ENCODE peak calls at places on chromosomes 4 and X, in eight cellular contexts. R is cardiac fibroblast, F is epithelial cell of esophagus, A is thyroid gland, Y is H9, J is colonic mucosa, W is brain microvascular endothelial cell, C is IMR-90. I is an unnamed sample.

GRCh38 chr4:2046031-2046961 is 12.8 kb upstream of the NAT8L start:
- DNase-seq in R (no peak), F (no peak), A (no peak), Y (peak), J (no peak), W (no peak), C (no peak), I (no peak)

GRCh38 chrX:46601283-46601682 is 27.7 kb downstream of the CHST7 start:
- DNase-seq in R (peak), F (no peak), A (no peak), Y (no peak), J (no peak), W (peak), C (peak), I (no peak)

GRCh38 chr4:47315346-47315745 is 148.2 kb downstream of the COMMD8 start:
- DNase-seq in R (peak), F (peak), A (no peak), Y (no peak), J (no peak), W (peak), C (peak), I (no peak)

GRCh38 chrX:134186362-134187121 is 50.4 kb upstream of the CCDC160 start:
- DNase-seq in R (no peak), F (peak), A (peak), Y (no peak), J (no peak), W (no peak), C (no peak), I (no peak)

GRCh38 chrX:2692221-2693122 is 1.4 kb downstream of the CD99 start:
- DNase-seq in R (peak), F (peak), A (no peak), Y (no peak), J (peak), W (no peak), C (peak), I (no peak)

GRCh38 chr4:54165438-54165837 is 63.7 kb upstream of the PDGFRA start:
- DNase-seq in R (peak), F (peak), A (no peak), Y (no peak), J (no peak), W (peak), C (peak), I (no peak)

GRCh38 chr4:997375-998071 is 4.3 kb upstream of the SLC26A1 start:
- DNase-seq in R (no peak), F (no peak), A (no peak), Y (no peak), J (no peak), W (no peak), C (no peak), I (peak)

GRCh38 chr4:129583868-129584267 is 487.9 kb downstream of the C4orf33 start:
- DNase-seq in R (peak), F (peak), A (no peak), Y (no peak), J (no peak), W (no peak), C (no peak), I (no peak)

GRCh38 chr4:6905501-6905900 is 4.1 kb upstream of the TBC1D14 start:
- DNase-seq in R (no peak), F (no peak), A (peak), Y (no peak), J (no peak), W (no peak), C (no peak), I (no peak)

DNA sequence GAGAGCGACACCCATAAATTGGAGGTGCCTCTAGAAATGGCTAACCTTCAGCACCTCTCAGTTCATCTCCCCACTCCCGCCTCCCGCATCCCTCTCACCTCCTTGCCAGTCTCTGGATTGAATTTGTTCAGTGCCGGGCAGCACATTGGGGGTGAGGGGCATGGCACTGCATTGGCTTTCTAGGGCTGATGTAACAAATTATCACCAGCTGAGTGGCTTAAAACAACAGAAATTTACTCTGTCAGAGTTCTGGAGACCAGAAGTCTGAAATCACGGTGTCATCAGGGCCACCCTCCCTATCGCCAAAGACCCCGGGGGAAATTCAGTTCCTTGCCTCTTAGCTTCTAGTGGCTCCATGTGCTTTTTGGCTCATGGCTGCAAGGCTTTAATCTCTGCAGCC is 105.1 kb upstream of the RBPJ start:
- DNase-seq in R (no peak), F (no peak), A (no peak), Y (no peak), J (no peak), W (no peak), C (no peak), I (no peak)
- TF ChIP-seq CTCF in R (no peak), F (no peak), A (no peak), Y (no peak), J (no peak), W (no peak), C (no peak), I (no peak)

DNA sequence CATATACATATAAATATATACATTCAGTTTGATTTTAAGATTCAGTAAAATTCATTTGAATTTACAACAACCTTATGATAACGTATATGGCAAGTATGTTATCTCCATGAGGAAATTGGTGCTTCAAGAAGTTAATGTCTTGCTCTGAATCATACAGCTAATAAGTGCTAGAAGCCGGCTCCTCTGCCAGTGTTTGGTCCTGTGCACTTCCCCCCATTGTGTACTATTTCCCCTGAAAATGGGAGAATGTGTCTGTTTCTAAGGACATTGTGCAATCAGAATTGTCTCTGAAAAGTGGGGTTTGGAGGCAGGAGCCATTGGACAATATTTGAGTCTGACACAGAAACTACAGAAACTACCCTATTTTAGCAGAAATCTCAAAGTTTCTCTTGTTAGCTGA is 135.9 kb downstream of the CPE start:
- DNase-seq in R (peak), F (no peak), A (no peak), Y (no peak), J (no peak), W (no peak), C (no peak), I (no peak)
- TF ChIP-seq CTCF in R (no peak), F (no peak), A (no peak), Y (no peak), J (no peak), W (no peak), C (no peak), I (no peak)

GRCh38 chr4:87055340-87055739 is 120.5 kb downstream of the AFF1 start:
- DNase-seq in R (peak), F (no peak), A (no peak), Y (no peak), J (no peak), W (no peak), C (no peak), I (no peak)

GRCh38 chr4:87060957-87061356 is 126.1 kb downstream of the AFF1 start:
- DNase-seq in R (no peak), F (peak), A (peak), Y (no peak), J (no peak), W (peak), C (peak), I (no peak)

GRCh38 chr4:87056884-87057283 is 122.1 kb downstream of the AFF1 start:
- DNase-seq in R (no peak), F (no peak), A (no peak), Y (no peak), J (no peak), W (no peak), C (no peak), I (no peak)

GRCh38 chr4:87057835-87058234 is 123.0 kb downstream of the AFF1 start:
- DNase-seq in R (no peak), F (no peak), A (no peak), Y (no peak), J (no peak), W (no peak), C (peak), I (no peak)

DNA sequence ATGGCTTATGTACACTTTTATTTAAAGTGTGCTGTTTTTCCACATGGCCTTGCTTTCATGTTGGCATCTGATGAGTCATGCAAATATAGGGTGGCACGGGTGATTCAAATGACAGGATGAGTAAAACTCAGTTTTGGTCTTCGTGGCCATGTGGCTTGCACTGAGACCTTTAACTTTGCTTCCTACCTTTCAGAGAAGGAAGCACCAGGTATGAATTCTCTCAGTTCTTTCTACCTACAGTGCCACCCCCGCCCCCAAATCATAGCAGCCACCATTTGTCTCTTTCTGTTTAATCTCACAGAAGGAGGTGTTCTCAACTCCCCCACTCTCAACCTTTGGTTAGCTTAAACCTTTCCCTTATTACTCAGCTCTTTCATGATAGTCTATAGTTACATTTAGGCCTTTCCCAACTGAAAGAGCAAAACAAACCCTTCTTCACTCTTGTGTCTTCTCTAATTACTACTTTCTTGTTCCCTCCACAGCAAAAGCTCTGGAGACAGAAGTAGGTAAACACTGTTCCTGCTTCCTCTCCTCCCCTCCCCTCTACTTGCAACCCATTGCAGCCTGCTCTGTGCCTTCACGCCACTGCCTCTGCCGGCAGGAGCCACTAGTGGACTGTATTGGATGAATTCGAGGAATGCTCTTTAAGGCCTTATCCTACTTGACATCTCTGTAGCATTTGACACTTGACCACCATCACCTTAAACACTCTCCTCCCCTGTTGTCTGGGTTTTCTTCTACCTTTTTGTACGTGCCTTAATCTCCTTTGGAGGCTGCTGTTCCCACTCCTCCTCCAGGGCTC is 123.7 kb downstream of the AFF1 start:
- DNase-seq in R (no peak), F (peak), A (peak), Y (peak), J (no peak), W (no peak), C (no peak), I (no peak)
- TF ChIP-seq CTCF in R (peak), F (no peak), A (peak), Y (peak), J (no peak), W (peak), C (peak), I (no peak)

DNA sequence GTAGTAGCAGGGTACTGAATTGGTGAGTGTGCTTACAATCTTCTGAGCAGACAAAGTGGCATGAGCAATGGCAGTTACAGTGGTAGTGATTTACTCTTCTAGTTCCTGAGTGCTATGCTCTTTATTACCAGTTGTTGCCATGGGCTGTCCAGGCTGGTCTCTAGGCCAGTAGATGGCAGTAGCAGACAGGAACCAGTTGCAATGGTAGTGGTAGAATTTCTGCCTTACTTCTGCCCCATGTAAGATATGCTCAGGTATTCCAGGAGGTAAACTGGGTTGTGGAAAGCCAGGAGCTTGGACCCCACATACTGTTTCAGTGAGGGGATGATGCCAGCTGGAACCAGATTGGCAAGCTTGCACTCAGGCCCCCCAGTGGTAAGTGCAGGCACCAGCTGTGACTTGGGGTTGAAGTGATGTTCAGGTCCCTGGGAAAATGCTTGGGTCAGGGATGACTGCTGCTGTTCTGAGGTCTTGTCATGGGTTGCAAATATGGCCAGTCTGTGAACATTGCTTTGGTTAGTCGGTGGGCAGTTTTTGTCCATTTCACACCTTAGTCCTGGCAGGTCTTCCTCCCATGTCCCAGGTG is 63.0 kb upstream of the ZXDB start:
- DNase-seq in R (peak), F (peak), A (no peak), Y (peak), J (peak), W (no peak), C (peak), I (no peak)
- TF ChIP-seq CTCF in R (peak), F (peak), A (no peak), Y (peak), J (no peak), W (no peak), C (peak), I (no peak)

DNA sequence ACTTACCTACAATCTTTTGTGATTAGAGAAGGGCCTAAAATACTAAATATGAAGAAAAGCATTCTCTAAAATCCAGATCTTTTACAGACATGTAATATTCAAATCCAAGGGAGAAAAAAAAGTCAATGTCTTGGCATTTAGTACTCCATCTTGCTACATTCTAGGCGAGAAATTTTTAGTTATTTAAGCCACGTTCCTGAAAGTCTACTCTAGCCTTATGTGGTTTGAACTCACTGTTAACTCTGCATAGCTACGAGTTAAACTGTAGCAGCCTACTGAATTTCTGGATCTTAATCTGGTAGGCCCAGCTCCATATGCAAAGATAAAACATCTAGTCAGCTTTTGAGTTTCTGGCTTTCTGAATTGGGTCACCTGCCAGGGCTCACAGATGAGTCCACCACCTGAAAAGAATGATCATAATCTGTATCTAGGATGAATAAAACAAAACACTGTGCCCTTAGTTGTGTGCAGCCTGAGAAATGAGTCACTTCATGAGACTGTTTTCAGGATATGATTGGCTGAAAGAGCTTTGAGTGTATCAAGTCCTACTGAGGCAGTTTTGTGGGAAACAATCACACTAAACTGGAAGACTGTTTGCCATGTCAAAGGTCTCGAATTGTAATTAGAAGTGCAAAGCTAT is 3.2 kb upstream of the NEK1 start:
- DNase-seq in R (no peak), F (peak), A (no peak), Y (no peak), J (no peak), W (peak), C (peak), I (no peak)
- TF ChIP-seq CTCF in R (no peak), F (no peak), A (no peak), Y (no peak), J (no peak), W (no peak), C (no peak), I (no peak)

DNA sequence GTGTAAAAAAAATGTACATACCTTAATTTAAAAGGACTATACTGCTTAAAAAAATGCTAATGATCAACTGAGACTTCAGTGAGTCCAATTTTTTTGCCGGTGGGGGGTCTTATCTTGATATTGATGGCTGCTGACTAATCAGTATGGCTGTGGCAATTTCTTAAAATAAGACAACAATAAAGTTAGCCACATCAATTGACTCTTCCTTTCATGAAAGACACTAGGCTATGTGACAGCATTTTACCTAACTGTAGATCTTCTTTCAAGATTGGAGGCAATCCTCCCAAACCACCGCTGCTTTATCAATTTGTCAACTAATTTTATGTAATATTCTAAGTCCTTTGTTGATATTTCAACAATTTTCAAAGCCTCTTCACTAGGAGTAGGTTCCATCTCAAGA is 116.1 kb downstream of the FBXW7 start:
- DNase-seq in R (no peak), F (no peak), A (no peak), Y (no peak), J (no peak), W (no peak), C (no peak), I (no peak)
- TF ChIP-seq CTCF in R (no peak), F (no peak), A (no peak), Y (no peak), J (no peak), W (no peak), C (no peak), I (no peak)

GRCh38 chr4:40281913-40282312 is 53.2 kb upstream of the CHRNA9 start:
- DNase-seq in R (no peak), F (no peak), A (no peak), Y (no peak), J (no peak), W (no peak), C (no peak), I (no peak)

GRCh38 chr4:40280586-40280985 is 54.5 kb upstream of the CHRNA9 start:
- DNase-seq in R (no peak), F (no peak), A (no peak), Y (no peak), J (no peak), W (no peak), C (no peak), I (no peak)

GRCh38 chr4:40281099-40281498 is 54.0 kb upstream of the CHRNA9 start:
- DNase-seq in R (no peak), F (no peak), A (no peak), Y (no peak), J (no peak), W (no peak), C (no peak), I (no peak)

GRCh38 chr4:40283413-40283812 is 51.7 kb upstream of the CHRNA9 start:
- DNase-seq in R (no peak), F (peak), A (no peak), Y (no peak), J (no peak), W (no peak), C (no peak), I (no peak)

DNA sequence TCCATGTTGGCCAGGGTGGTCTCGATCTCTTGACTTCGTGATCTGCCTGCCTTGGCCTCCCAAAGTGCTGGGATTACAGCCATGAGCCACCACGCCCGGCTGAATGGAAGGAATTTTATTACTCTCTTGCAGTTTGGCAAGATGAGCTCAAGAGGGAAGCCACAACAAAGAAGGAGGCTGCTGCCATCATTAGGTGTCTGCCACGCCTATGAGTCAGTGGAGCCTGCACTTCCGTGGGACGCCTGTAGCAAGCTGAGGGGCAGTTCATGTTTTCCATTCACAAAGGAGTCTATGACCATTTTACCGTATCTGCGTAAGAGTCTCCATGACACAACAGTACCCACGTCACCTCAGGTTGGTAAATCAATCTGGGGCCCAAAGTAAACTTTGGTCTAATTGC is 51.2 kb upstream of the CHRNA9 start:
- DNase-seq in R (no peak), F (peak), A (peak), Y (no peak), J (no peak), W (no peak), C (no peak), I (no peak)
- TF ChIP-seq CTCF in R (peak), F (peak), A (no peak), Y (no peak), J (no peak), W (no peak), C (no peak), I (no peak)